ENCODE peak calls at places on chromosomes 11 and 22, in ten cellular contexts. D, N, K, B, W, C, J, E, A and V are unnamed samples.

GRCh38 chr11:74443071-74443864 is 24.1 kb downstream of the KCNE3 start:
- DNase-seq in D (peak; percentile 87), N (peak; percentile 94), K (no peak), B (no peak), W (peak; percentile 58), C (peak; percentile 45), J (peak; percentile 85), E (no peak), A (no peak), V (peak; percentile 89)

GRCh38 chr11:62804310-62805043 is 763 bp downstream of the NXF1 start:
- DNase-seq in D (no peak), N (peak; percentile 34), K (no peak), B (no peak), W (no peak), C (no peak), J (no peak), E (peak; percentile 45), A (no peak), V (no peak)

GRCh38 chr11:72776117-72776843 is 17.6 kb downstream of the STARD10 start:
- DNase-seq in D (no peak), N (no peak), K (no peak), B (no peak), W (no peak), C (no peak), J (no peak), E (no peak), A (no peak), V (no peak)

GRCh38 chr11:35009941-35010337 is 93.5 kb downstream of the PDHX start:
- DNase-seq in D (no peak), N (peak; percentile 36), K (no peak), B (no peak), W (no peak), C (no peak), J (no peak), E (no peak), A (no peak), V (no peak)

GRCh38 chr11:60987577-60988277 is 16.2 kb downstream of the CD6 start:
- DNase-seq in D (no peak), N (no peak), K (no peak), B (no peak), W (no peak), C (no peak), J (no peak), E (no peak), A (no peak), V (no peak)

GRCh38 chr11:14541180-14541579 is 21.0 kb upstream of the PSMA1 start:
- DNase-seq in D (peak; percentile 30), N (no peak), K (no peak), B (peak; percentile 54), W (no peak), C (no peak), J (no peak), E (no peak), A (no peak), V (no peak)

GRCh38 chr11:128222245-128222959 is 365.0 kb downstream of the ETS1 start:
- DNase-seq in D (no peak), N (no peak), K (no peak), B (no peak), W (no peak), C (no peak), J (no peak), E (no peak), A (no peak), V (no peak)

GRCh38 chr22:49662681-49663080 is 165.0 kb downstream of the BRD1 start:
- DNase-seq in D (no peak), N (no peak), K (no peak), B (no peak), W (no peak), C (no peak), J (no peak), E (no peak), A (no peak), V (no peak)

GRCh38 chr11:41935795-41936194 is 476.3 kb upstream of the LRRC4C start:
- DNase-seq in D (no peak), N (no peak), K (no peak), B (no peak), W (no peak), C (no peak), J (no peak), E (no peak), A (no peak), V (no peak)

GRCh38 chr11:116855413-116855812 is 18.0 kb upstream of the APOA1 start:
- DNase-seq in D (no peak), N (no peak), K (no peak), B (no peak), W (no peak), C (no peak), J (no peak), E (no peak), A (no peak), V (no peak)

DNA sequence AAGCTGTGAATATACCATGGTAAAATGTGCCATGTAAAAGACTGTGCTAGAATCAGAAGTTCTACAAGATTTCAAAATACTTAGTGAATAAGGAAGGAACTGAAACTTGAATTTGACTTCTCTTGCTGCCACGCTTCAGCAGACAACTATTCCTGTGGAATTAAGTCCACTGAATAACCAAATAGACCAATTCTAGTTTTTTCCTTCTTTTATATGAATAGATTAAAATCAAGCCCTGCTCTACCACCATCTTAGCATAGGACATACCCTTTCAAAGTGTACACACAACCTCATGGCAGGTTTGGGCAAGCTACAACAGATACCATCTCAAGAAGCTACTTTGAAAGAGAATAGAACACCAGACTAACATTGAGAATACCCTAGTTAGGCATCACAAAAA is 23.4 kb upstream of the CLNS1A start:
- DNase-seq in D (no peak), N (no peak), K (no peak), B (no peak), W (no peak), C (no peak), J (no peak), E (no peak), A (no peak), V (no peak)
- H3K4me3 ChIP-seq in D (no peak overlapping the region), N (no peak overlapping the region), K (no peak overlapping the region), B (no peak overlapping the region), W (no peak overlapping the region), C (no peak overlapping the region), J (no peak overlapping the region), E (no peak overlapping the region), A (no peak overlapping the region), V (no peak overlapping the region)

GRCh38 chr11:125394306-125394705 is 101.8 kb downstream of the FEZ1 start:
- DNase-seq in D (no peak), N (no peak), K (no peak), B (no peak), W (no peak), C (no peak), J (no peak), E (no peak), A (no peak), V (no peak)

GRCh38 chr11:125390949-125391348 is 105.1 kb downstream of the FEZ1 start:
- DNase-seq in D (no peak), N (no peak), K (no peak), B (no peak), W (no peak), C (peak; percentile 21), J (no peak), E (peak; percentile 81), A (no peak), V (no peak)

GRCh38 chr11:125397421-125397820 is 98.6 kb downstream of the FEZ1 start:
- DNase-seq in D (no peak), N (no peak), K (no peak), B (no peak), W (no peak), C (no peak), J (no peak), E (no peak), A (no peak), V (no peak)

GRCh38 chr11:125389339-125390166 is 106.5 kb downstream of the FEZ1 start:
- DNase-seq in D (no peak), N (no peak), K (no peak), B (no peak), W (no peak), C (no peak), J (no peak), E (no peak), A (no peak), V (no peak)

GRCh38 chr11:125393331-125393730 is 102.7 kb downstream of the FEZ1 start:
- DNase-seq in D (no peak), N (no peak), K (no peak), B (no peak), W (no peak), C (no peak), J (no peak), E (no peak), A (no peak), V (no peak)
- TF ChIP-seq CTCF in D (no peak), N (peak; percentile 32), K (no peak), B (no peak), W (peak; percentile 8), C (peak; percentile 16), J (no peak), E (no peak), A (no peak), V (peak; percentile 10)

GRCh38 chr22:45645150-45645525 is 26.5 kb upstream of the ATXN10 start:
- DNase-seq in D (no peak), N (no peak), K (no peak), B (no peak), W (no peak), C (no peak), J (no peak), E (no peak), A (no peak), V (no peak)
- H3K4me3 ChIP-seq in D (no peak overlapping the region), N (peak overlapping the region; percentile 55), K (no peak overlapping the region), B (no peak overlapping the region), W (peak overlapping the region; percentile 55), C (no peak overlapping the region), J (no peak overlapping the region), E (no peak overlapping the region), A (no peak overlapping the region), V (no peak overlapping the region)

GRCh38 chr22:38030311-38031133 is 26.7 kb upstream of the PICK1 start:
- DNase-seq in D (no peak), N (no peak), K (no peak), B (no peak), W (no peak), C (peak; percentile 54), J (no peak), E (no peak), A (no peak), V (no peak)
- TF ChIP-seq CTCF in D (no peak), N (no peak), K (no peak), B (no peak), W (no peak), C (peak; percentile 25), J (no peak), E (no peak), A (no peak), V (no peak)

DNA sequence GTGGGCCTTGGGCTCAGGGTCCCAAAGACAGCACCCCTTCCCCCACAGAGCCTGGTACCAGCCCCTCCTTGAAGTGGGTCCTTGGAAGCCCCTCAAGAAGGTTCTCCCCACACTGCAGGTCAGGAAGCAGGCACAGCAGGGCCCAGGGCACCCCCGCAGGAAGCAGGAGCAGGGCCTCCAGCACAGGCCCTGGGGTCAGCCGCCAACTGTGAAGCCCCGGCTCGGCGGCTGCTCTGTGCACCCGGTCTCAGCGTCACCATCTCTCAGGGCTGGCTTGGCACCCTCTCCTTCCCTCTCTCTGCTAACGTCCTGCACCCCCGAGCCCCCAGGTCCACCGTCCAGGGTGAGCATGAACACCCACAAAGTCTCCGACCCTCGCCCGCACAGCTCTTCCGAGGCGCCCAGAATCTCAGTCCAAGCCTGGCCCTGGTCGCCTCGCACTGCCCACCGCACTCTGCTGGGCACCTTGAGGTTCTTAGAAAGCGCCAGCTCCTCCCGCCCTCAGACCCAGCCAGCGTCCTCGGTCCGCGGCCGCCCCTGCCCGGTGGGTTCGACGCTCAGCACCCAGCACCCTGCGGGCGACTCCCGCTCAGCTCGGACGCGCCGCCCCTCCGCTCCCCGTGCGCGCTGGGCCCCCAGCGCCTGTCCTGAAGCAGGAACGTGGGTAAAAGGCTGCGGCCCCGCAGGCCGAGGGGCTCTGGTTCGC is 1.4 kb upstream of the SIGIRR start:
- DNase-seq in D (peak; percentile 20), N (no peak), K (no peak), B (no peak), W (no peak), C (peak; percentile 38), J (no peak), E (no peak), A (no peak), V (no peak)
- H3K4me3 ChIP-seq in D (peak overlapping the region; percentile 80), N (peak overlapping the region; percentile 80), K (peak overlapping the region; percentile 68), B (peak overlapping the region; percentile 33), W (no peak overlapping the region), C (peak overlapping the region; percentile 60), J (peak overlapping the region; percentile 52), E (peak overlapping the region; percentile 54), A (peak overlapping the region; percentile 52), V (peak overlapping the region; percentile 69)